ENCODE peak calls at places on chromosomes 13 and 19, in ten cellular contexts. One of them, this sample, is unnamed.

GRCh38 chr19:17947815-17948473 is 15.1 kb downstream of the CCDC124 start:
- DNase-seq in naive thymus-derived CD4-positive, alpha-beta T cell: peak
- DNase-seq in GM04504: peak
- DNase-seq in ureter: peak
- DNase-seq in ELF-1: peak
- DNase-seq in HCT116: peak
- DNase-seq in CD4-positive, CD25-positive, alpha-beta regulatory T cell: peak
- DNase-seq in G401: peak
- DNase-seq in non-pigmented ciliary epithelial cell: peak
- DNase-seq in fibroblast of mammary gland: peak
- DNase-seq in this sample: peak

GRCh38 chr19:55383789-55384575 is at the start of gene TMEM238:
- DNase-seq in naive thymus-derived CD4-positive, alpha-beta T cell: peak
- DNase-seq in GM04504: no peak
- DNase-seq in ureter: peak
- DNase-seq in ELF-1: peak
- DNase-seq in HCT116: no peak
- DNase-seq in CD4-positive, CD25-positive, alpha-beta regulatory T cell: peak
- DNase-seq in G401: peak
- DNase-seq in non-pigmented ciliary epithelial cell: no peak
- DNase-seq in fibroblast of mammary gland: peak
- DNase-seq in this sample: peak

GRCh38 chr13:61383101-61383500 is 32.5 kb downstream of the PCDH20 start:
- DNase-seq in naive thymus-derived CD4-positive, alpha-beta T cell: no peak
- DNase-seq in GM04504: no peak
- DNase-seq in ureter: no peak
- DNase-seq in ELF-1: no peak
- DNase-seq in HCT116: no peak
- DNase-seq in CD4-positive, CD25-positive, alpha-beta regulatory T cell: no peak
- DNase-seq in G401: no peak
- DNase-seq in non-pigmented ciliary epithelial cell: no peak
- DNase-seq in fibroblast of mammary gland: no peak
- DNase-seq in this sample: no peak

GRCh38 chr19:4295972-4296771 is 6.0 kb downstream of the TMIGD2 start:
- DNase-seq in naive thymus-derived CD4-positive, alpha-beta T cell: no peak
- DNase-seq in GM04504: no peak
- DNase-seq in ureter: no peak
- DNase-seq in ELF-1: peak
- DNase-seq in HCT116: no peak
- DNase-seq in CD4-positive, CD25-positive, alpha-beta regulatory T cell: no peak
- DNase-seq in G401: no peak
- DNase-seq in non-pigmented ciliary epithelial cell: no peak
- DNase-seq in fibroblast of mammary gland: no peak
- DNase-seq in this sample: peak

GRCh38 chr13:25489238-25489637 is 117.5 kb downstream of the ATP8A2 start:
- DNase-seq in naive thymus-derived CD4-positive, alpha-beta T cell: no peak
- DNase-seq in GM04504: no peak
- DNase-seq in ureter: no peak
- DNase-seq in ELF-1: no peak
- DNase-seq in HCT116: no peak
- DNase-seq in CD4-positive, CD25-positive, alpha-beta regulatory T cell: no peak
- DNase-seq in G401: peak
- DNase-seq in non-pigmented ciliary epithelial cell: no peak
- DNase-seq in fibroblast of mammary gland: no peak
- DNase-seq in this sample: no peak

GRCh38 chr19:50361290-50362029 is 4.0 kb downstream of the NAPSA start:
- DNase-seq in naive thymus-derived CD4-positive, alpha-beta T cell: no peak
- DNase-seq in GM04504: no peak
- DNase-seq in ureter: no peak
- DNase-seq in ELF-1: peak
- DNase-seq in HCT116: peak
- DNase-seq in CD4-positive, CD25-positive, alpha-beta regulatory T cell: no peak
- DNase-seq in G401: no peak
- DNase-seq in non-pigmented ciliary epithelial cell: no peak
- DNase-seq in fibroblast of mammary gland: peak
- DNase-seq in this sample: no peak

GRCh38 chr19:45322744-45323281 is at the start of gene CKM:
- DNase-seq in naive thymus-derived CD4-positive, alpha-beta T cell: no peak
- DNase-seq in GM04504: no peak
- DNase-seq in ureter: no peak
- DNase-seq in ELF-1: no peak
- DNase-seq in HCT116: no peak
- DNase-seq in CD4-positive, CD25-positive, alpha-beta regulatory T cell: no peak
- DNase-seq in G401: no peak
- DNase-seq in non-pigmented ciliary epithelial cell: no peak
- DNase-seq in fibroblast of mammary gland: no peak
- DNase-seq in this sample: no peak

GRCh38 chr19:16309653-16310052 is 15.0 kb upstream of the KLF2 start:
- DNase-seq in naive thymus-derived CD4-positive, alpha-beta T cell: no peak
- DNase-seq in GM04504: no peak
- DNase-seq in ureter: no peak
- DNase-seq in ELF-1: no peak
- DNase-seq in HCT116: no peak
- DNase-seq in CD4-positive, CD25-positive, alpha-beta regulatory T cell: no peak
- DNase-seq in G401: no peak
- DNase-seq in non-pigmented ciliary epithelial cell: no peak
- DNase-seq in fibroblast of mammary gland: no peak
- DNase-seq in this sample: no peak

GRCh38 chr13:98482476-98483444 is 94.1 kb downstream of the STK24 start:
- DNase-seq in naive thymus-derived CD4-positive, alpha-beta T cell: no peak
- DNase-seq in GM04504: peak
- DNase-seq in ureter: peak
- DNase-seq in ELF-1: peak
- DNase-seq in HCT116: no peak
- DNase-seq in CD4-positive, CD25-positive, alpha-beta regulatory T cell: no peak
- DNase-seq in G401: no peak
- DNase-seq in non-pigmented ciliary epithelial cell: no peak
- DNase-seq in fibroblast of mammary gland: peak
- DNase-seq in this sample: peak

GRCh38 chr13:106418556-106418955 is 116.9 kb downstream of the EFNB2 start:
- DNase-seq in naive thymus-derived CD4-positive, alpha-beta T cell: no peak
- DNase-seq in GM04504: peak
- DNase-seq in ureter: no peak
- DNase-seq in ELF-1: no peak
- DNase-seq in HCT116: no peak
- DNase-seq in CD4-positive, CD25-positive, alpha-beta regulatory T cell: no peak
- DNase-seq in G401: no peak
- DNase-seq in non-pigmented ciliary epithelial cell: no peak
- DNase-seq in fibroblast of mammary gland: peak
- DNase-seq in this sample: peak

GRCh38 chr13:42466609-42467008 is 107.3 kb upstream of the TNFSF11 start:
- DNase-seq in naive thymus-derived CD4-positive, alpha-beta T cell: no peak
- DNase-seq in GM04504: no peak
- DNase-seq in ureter: no peak
- DNase-seq in ELF-1: no peak
- DNase-seq in HCT116: no peak
- DNase-seq in CD4-positive, CD25-positive, alpha-beta regulatory T cell: no peak
- DNase-seq in G401: no peak
- DNase-seq in non-pigmented ciliary epithelial cell: no peak
- DNase-seq in fibroblast of mammary gland: no peak
- DNase-seq in this sample: no peak

GRCh38 chr13:39961036-39961435 is 305.6 kb downstream of the COG6 start:
- DNase-seq in naive thymus-derived CD4-positive, alpha-beta T cell: no peak
- DNase-seq in GM04504: no peak
- DNase-seq in ureter: no peak
- DNase-seq in ELF-1: no peak
- DNase-seq in HCT116: no peak
- DNase-seq in CD4-positive, CD25-positive, alpha-beta regulatory T cell: no peak
- DNase-seq in G401: no peak
- DNase-seq in non-pigmented ciliary epithelial cell: no peak
- DNase-seq in fibroblast of mammary gland: no peak
- DNase-seq in this sample: no peak

GRCh38 chr13:112891477-112892401 is 77.3 kb upstream of the MCF2L start:
- DNase-seq in naive thymus-derived CD4-positive, alpha-beta T cell: no peak
- DNase-seq in GM04504: no peak
- DNase-seq in ureter: no peak
- DNase-seq in ELF-1: peak
- DNase-seq in HCT116: no peak
- DNase-seq in CD4-positive, CD25-positive, alpha-beta regulatory T cell: no peak
- DNase-seq in G401: no peak
- DNase-seq in non-pigmented ciliary epithelial cell: no peak
- DNase-seq in fibroblast of mammary gland: no peak
- DNase-seq in this sample: no peak

GRCh38 chr19:8109890-8110662 is 39.3 kb downstream of the FBN3 start:
- DNase-seq in naive thymus-derived CD4-positive, alpha-beta T cell: no peak
- DNase-seq in GM04504: no peak
- DNase-seq in ureter: no peak
- DNase-seq in ELF-1: no peak
- DNase-seq in HCT116: no peak
- DNase-seq in CD4-positive, CD25-positive, alpha-beta regulatory T cell: no peak
- DNase-seq in G401: no peak
- DNase-seq in non-pigmented ciliary epithelial cell: no peak
- DNase-seq in fibroblast of mammary gland: no peak
- DNase-seq in this sample: no peak